ENCODE peak calls at places on chromosomes 4 and X, in four cellular contexts. M is AG04450, A is tibial artery, F is SK-N-SH. P is an unnamed sample.

GRCh38 chr4:139603576-139604387 is 47.8 kb upstream of the SETD7 start:
- DNase-seq in M (no peak), A (no peak), F (peak; percentile 55), P (no peak)

GRCh38 chrX:38768079-38768478 is 33.2 kb upstream of the MID1IP1 start:
- DNase-seq in M (peak; percentile 6), A (no peak), F (peak; percentile 19), P (no peak)

GRCh38 chrX:21741869-21742701 is 15.8 kb downstream of the SMPX start:
- DNase-seq in M (no peak), A (no peak), F (no peak), P (no peak)

GRCh38 chr4:34733185-34733916 is 1511.0 kb downstream of the ARAP2 start:
- DNase-seq in M (no peak), A (no peak), F (no peak), P (no peak)

GRCh38 chrX:15204130-15204751 is 65.6 kb downstream of the ASB9 start:
- DNase-seq in M (no peak), A (no peak), F (no peak), P (no peak)

GRCh38 chr4:118823471-118823870 is 12.5 kb downstream of the SEC24D start:
- DNase-seq in M (no peak), A (no peak), F (no peak), P (no peak)

GRCh38 chr4:56743550-56743949 is 62.5 kb upstream of the HOPX start:
- DNase-seq in M (no peak), A (no peak), F (peak; percentile 42), P (no peak)

GRCh38 chr4:40672528-40673522 is 43.2 kb upstream of the RBM47 start:
- DNase-seq in M (peak; percentile 93), A (peak; percentile 43), F (no peak), P (peak; percentile 43)

GRCh38 chrX:119389214-119389613 is 9.9 kb upstream of the SLC25A43 start:
- DNase-seq in M (no peak), A (no peak), F (no peak), P (no peak)

GRCh38 chrX:4935846-4936245 is 1222.4 kb upstream of the PRKX start:
- DNase-seq in M (no peak), A (peak; percentile 20), F (no peak), P (no peak)

GRCh38 chrX:36721990-36722389 is 286.2 kb upstream of the FAM47C start:
- DNase-seq in M (no peak), A (no peak), F (no peak), P (no peak)

GRCh38 chr4:119136541-119136940 is 909 bp downstream of the MYOZ2 start:
- DNase-seq in M (no peak), A (no peak), F (no peak), P (no peak)

GRCh38 chr4:156255608-156256007 is 301.9 kb upstream of the CTSO start:
- DNase-seq in M (no peak), A (no peak), F (no peak), P (no peak)

GRCh38 chrX:1610736-1611135 is 4.1 kb upstream of the ASMT start:
- DNase-seq in M (no peak), A (no peak), F (no peak), P (no peak)

GRCh38 chr4:555566-556275 is 20.4 kb downstream of the TMEM271 start:
- DNase-seq in M (no peak), A (no peak), F (no peak), P (no peak)

GRCh38 chr4:138090145-138090917 is 151.8 kb downstream of the SLC7A11 start:
- DNase-seq in M (peak; percentile 72), A (no peak), F (peak; percentile 78), P (peak; percentile 64)

GRCh38 chr4:112213850-112214249 is 17.7 kb upstream of the AP1AR start:
- DNase-seq in M (peak; percentile 63), A (no peak), F (no peak), P (no peak)

GRCh38 chrX:63889001-63889400 is 104.0 kb upstream of the ARHGEF9 start:
- DNase-seq in M (no peak), A (no peak), F (no peak), P (no peak)

GRCh38 chrX:124736553-124737240 is 390.3 kb downstream of the SH2D1A start:
- DNase-seq in M (no peak), A (no peak), F (no peak), P (peak; percentile 56)

GRCh38 chr4:162909952-162910351 is 256.7 kb downstream of the NAF1 start:
- DNase-seq in M (no peak), A (no peak), F (no peak), P (no peak)

GRCh38 chr4:131584587-131584986 is 1564.5 kb upstream of the PCDH10 start:
- DNase-seq in M (no peak), A (no peak), F (no peak), P (no peak)

GRCh38 chr4:115453416-115453815 is 340.0 kb upstream of the NDST4 start:
- DNase-seq in M (no peak), A (no peak), F (no peak), P (no peak)

DNA sequence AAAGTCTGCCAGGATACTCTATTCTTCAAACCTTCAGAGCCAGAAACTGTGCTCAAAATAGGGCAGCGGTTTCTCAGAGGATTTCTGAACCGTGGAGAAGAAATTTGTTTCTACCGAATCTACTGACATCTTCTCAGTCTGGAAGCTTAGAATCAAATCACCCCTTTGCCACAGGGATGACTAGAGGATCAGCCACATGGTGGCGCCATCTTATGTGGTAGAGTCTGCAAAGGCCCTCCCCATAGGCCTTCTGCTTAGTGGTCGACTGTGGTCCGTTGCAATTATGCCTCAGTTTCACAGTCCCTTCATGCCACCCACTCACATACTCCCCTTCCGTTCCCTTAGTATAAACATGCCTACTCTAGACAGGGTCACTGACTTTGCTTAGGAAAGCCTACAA is 680.7 kb upstream of the SPANXN1 start:
- DNase-seq in M (no peak), A (no peak), F (no peak), P (peak; percentile 2)
- H3K27me3 ChIP-seq in M (no peaks in the 10 kb centered on the region), A (no peaks in the 10 kb centered on the region), F (no peaks in the 10 kb centered on the region), P (no peaks in the 10 kb centered on the region)

GRCh38 chr4:169254546-169254983 is 16.2 kb downstream of the SH3RF1 start:
- DNase-seq in M (peak; percentile 53), A (peak; percentile 51), F (no peak), P (no peak)
- H3K27me3 ChIP-seq in M (no peaks in the 10 kb centered on the region), A (no peaks in the 10 kb centered on the region), F (no peaks in the 10 kb centered on the region), P (no peaks in the 10 kb centered on the region)

GRCh38 chr4:41718907-41719306 is 29.6 kb downstream of the PHOX2B start:
- DNase-seq in M (no peak), A (no peak), F (no peak), P (no peak)
- H3K27me3 ChIP-seq in M (no peaks in the 10 kb centered on the region), A (no peaks in the 10 kb centered on the region), F (no peaks in the 10 kb centered on the region), P (no peaks in the 10 kb centered on the region)

GRCh38 chrX:11791090-11791489 is 33.1 kb downstream of the MSL3 start:
- DNase-seq in M (no peak), A (no peak), F (no peak), P (no peak)

GRCh38 chrX:11789809-11790208 is 31.8 kb downstream of the MSL3 start:
- DNase-seq in M (no peak), A (no peak), F (no peak), P (no peak)

GRCh38 chrX:11791537-11791936 is 33.5 kb downstream of the MSL3 start:
- DNase-seq in M (no peak), A (no peak), F (no peak), P (no peak)

GRCh38 chrX:11792461-11793421 is 34.7 kb downstream of the MSL3 start:
- DNase-seq in M (no peak), A (no peak), F (no peak), P (no peak)

GRCh38 chrX:11793734-11794133 is 35.7 kb downstream of the MSL3 start:
- DNase-seq in M (no peak), A (no peak), F (no peak), P (no peak)
- H3K27me3 ChIP-seq in M (no peaks in the 10 kb centered on the region), A (no peaks in the 10 kb centered on the region), F (peaks cover 13% of the 10 kb centered on the region), P (no peaks in the 10 kb centered on the region)

GRCh38 chr4:110610940-110611785 is 11.7 kb downstream of the PITX2 start:
- DNase-seq in M (no peak), A (no peak), F (no peak), P (peak; percentile 76)
- H3K27me3 ChIP-seq in M (peaks cover 73% of the 10 kb centered on the region), A (peaks cover 8% of the 10 kb centered on the region), F (peaks cover 79% of the 10 kb centered on the region), P (peaks cover 47% of the 10 kb centered on the region)

GRCh38 chrX:109218761-109219160 is 263.1 kb downstream of the GUCY2F start:
- DNase-seq in M (no peak), A (no peak), F (no peak), P (no peak)
- H3K27me3 ChIP-seq in M (no peaks in the 10 kb centered on the region), A (no peaks in the 10 kb centered on the region), F (no peaks in the 10 kb centered on the region), P (no peaks in the 10 kb centered on the region)

GRCh38 chr4:107794001-107794400 is 30.7 kb upstream of the SGMS2 start:
- DNase-seq in M (no peak), A (no peak), F (no peak), P (no peak)
- H3K27me3 ChIP-seq in M (peaks cover 5% of the 10 kb centered on the region), A (no peaks in the 10 kb centered on the region), F (peaks cover 17% of the 10 kb centered on the region), P (no peaks in the 10 kb centered on the region)

GRCh38 chrX:106467943-106468342 is 143.8 kb upstream of the RADX start:
- DNase-seq in M (no peak), A (no peak), F (no peak), P (no peak)

GRCh38 chrX:106468433-106468832 is 143.3 kb upstream of the RADX start:
- DNase-seq in M (no peak), A (no peak), F (no peak), P (no peak)

DNA sequence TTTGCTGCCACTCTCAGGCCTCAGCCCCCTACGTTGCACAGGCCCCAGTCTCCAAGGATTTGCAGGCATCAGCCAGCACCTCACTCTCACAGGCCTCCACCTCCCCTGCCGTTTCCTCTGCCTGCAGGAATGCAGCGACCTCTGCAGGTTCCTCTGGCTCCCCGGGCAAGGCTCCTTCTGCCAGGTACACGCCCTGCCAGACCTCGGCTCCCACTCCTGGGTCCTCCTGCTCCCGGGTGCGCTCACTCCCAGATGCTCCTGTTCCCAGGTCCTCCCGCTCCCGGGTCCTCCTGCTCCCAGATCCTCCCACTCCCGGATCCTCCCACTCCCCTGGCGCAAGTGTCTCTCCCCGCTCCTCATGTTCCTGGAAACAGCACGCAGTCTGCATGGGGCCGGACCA is 144.4 kb upstream of the RADX start:
- DNase-seq in M (no peak), A (no peak), F (no peak), P (peak; percentile 72)
- H3K27me3 ChIP-seq in M (no peaks in the 10 kb centered on the region), A (no peaks in the 10 kb centered on the region), F (no peaks in the 10 kb centered on the region), P (no peaks in the 10 kb centered on the region)

DNA sequence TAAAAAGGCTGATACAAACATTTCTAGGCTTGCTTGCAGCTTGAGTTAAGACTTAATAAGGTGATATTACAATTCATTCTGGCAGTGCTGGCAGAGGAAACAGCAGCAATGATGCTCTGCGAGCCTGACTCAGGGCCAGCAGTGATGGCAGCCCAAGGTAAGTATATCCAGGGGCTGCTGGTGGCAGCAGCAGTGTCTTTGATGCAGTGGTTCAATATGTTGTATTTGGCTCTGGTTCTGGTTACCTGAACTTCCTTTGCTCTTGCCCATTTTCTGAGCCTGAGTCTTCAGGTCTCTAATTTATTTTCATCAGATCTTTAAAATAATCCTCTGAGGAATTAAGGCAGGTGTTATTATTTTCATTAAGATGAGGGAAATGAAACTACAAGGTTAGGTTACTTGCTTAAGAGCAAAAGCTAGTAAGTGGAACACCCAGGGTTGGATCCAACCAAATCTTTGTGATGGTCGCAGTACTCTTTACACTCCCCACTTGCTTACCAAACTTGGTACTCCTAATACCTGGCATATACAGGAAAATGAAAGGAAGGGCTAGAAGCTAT is 102.8 kb upstream of the BMP2K start:
- DNase-seq in M (no peak), A (no peak), F (no peak), P (no peak)
- H3K27me3 ChIP-seq in M (no peaks in the 10 kb centered on the region), A (no peaks in the 10 kb centered on the region), F (no peaks in the 10 kb centered on the region), P (no peaks in the 10 kb centered on the region)

P was measured in H7.